ENCODE peak calls at places on chromosomes 12 and 14, in five cellular contexts. One of them, this sample, is unnamed.

GRCh38 chr12:15532364-15532977 is 210.2 kb downstream of the PTPRO start:
- DNase-seq in tibial nerve: no peak
- DNase-seq in HepG2: peak
- DNase-seq in ovary: no peak
- DNase-seq in stomach: no peak
- DNase-seq in this sample: no peak

GRCh38 chr12:127594351-127594970 is 672.5 kb upstream of the TMEM132C start:
- DNase-seq in ovary: no peak
- DNase-seq in stomach: no peak
- DNase-seq in tibial nerve: no peak
- DNase-seq in HepG2: no peak
- DNase-seq in this sample: no peak

GRCh38 chr12:75890141-75890540 is 141.4 kb downstream of the PHLDA1 start:
- DNase-seq in ovary: no peak
- DNase-seq in HepG2: no peak
- DNase-seq in stomach: no peak
- DNase-seq in tibial nerve: no peak
- DNase-seq in this sample: no peak

GRCh38 chr12:61654698-61655097 is 605.5 kb upstream of the USP15 start:
- DNase-seq in ovary: no peak
- DNase-seq in HepG2: peak
- DNase-seq in stomach: no peak
- DNase-seq in tibial nerve: no peak
- DNase-seq in this sample: no peak

GRCh38 chr14:99946652-99947489 is 118.4 kb upstream of the EVL start:
- DNase-seq in tibial nerve: no peak
- DNase-seq in HepG2: no peak
- DNase-seq in stomach: peak
- DNase-seq in ovary: peak
- DNase-seq in this sample: no peak

GRCh38 chr12:76303989-76304460 is 44.2 kb downstream of the BBS10 start:
- DNase-seq in tibial nerve: no peak
- DNase-seq in HepG2: no peak
- DNase-seq in ovary: no peak
- DNase-seq in stomach: no peak
- DNase-seq in this sample: no peak

GRCh38 chr14:104747876-104748275 is 5.1 kb upstream of the SIVA1 start:
- DNase-seq in tibial nerve: no peak
- DNase-seq in HepG2: no peak
- DNase-seq in ovary: no peak
- DNase-seq in stomach: no peak
- DNase-seq in this sample: no peak

GRCh38 chr12:110745632-110746284 is 3.1 kb upstream of the PPP1CC start:
- DNase-seq in ovary: no peak
- DNase-seq in tibial nerve: no peak
- DNase-seq in HepG2: no peak
- DNase-seq in stomach: no peak
- DNase-seq in this sample: no peak

GRCh38 chr12:111546758-111547383 is 52.2 kb downstream of the ATXN2 start:
- DNase-seq in tibial nerve: no peak
- DNase-seq in stomach: no peak
- DNase-seq in ovary: no peak
- DNase-seq in HepG2: no peak
- DNase-seq in this sample: no peak

GRCh38 chr12:94603434-94604068 is 46.8 kb downstream of the TMCC3 start:
- DNase-seq in stomach: peak
- DNase-seq in tibial nerve: no peak
- DNase-seq in HepG2: peak
- DNase-seq in ovary: no peak
- DNase-seq in this sample: no peak

GRCh38 chr14:54637829-54638446 is 71.0 kb downstream of the SAMD4A start:
- DNase-seq in HepG2: no peak
- DNase-seq in tibial nerve: no peak
- DNase-seq in stomach: no peak
- DNase-seq in ovary: no peak
- DNase-seq in this sample: no peak

GRCh38 chr12:75820848-75821578 is 210.6 kb downstream of the PHLDA1 start:
- DNase-seq in tibial nerve: no peak
- DNase-seq in ovary: peak
- DNase-seq in HepG2: no peak
- DNase-seq in stomach: no peak
- DNase-seq in this sample: no peak

GRCh38 chr12:99985631-99986030 is 895 bp upstream of the ANKS1B start:
- DNase-seq in tibial nerve: no peak
- DNase-seq in HepG2: no peak
- DNase-seq in stomach: no peak
- DNase-seq in ovary: no peak
- DNase-seq in this sample: no peak

GRCh38 chr14:67263499-67264149 is 22.4 kb downstream of the PALS1 start:
- DNase-seq in stomach: no peak
- DNase-seq in HepG2: no peak
- DNase-seq in ovary: no peak
- DNase-seq in tibial nerve: no peak
- DNase-seq in this sample: no peak

GRCh38 chr12:111642681-111643427 is 42.9 kb downstream of the BRAP start:
- DNase-seq in HepG2: no peak
- DNase-seq in ovary: no peak
- DNase-seq in stomach: no peak
- DNase-seq in tibial nerve: no peak
- DNase-seq in this sample: no peak

GRCh38 chr12:89663577-89664357 is 44.9 kb downstream of the ATP2B1 start:
- DNase-seq in ovary: no peak
- DNase-seq in tibial nerve: no peak
- DNase-seq in stomach: no peak
- DNase-seq in HepG2: no peak
- DNase-seq in this sample: no peak

GRCh38 chr14:20578784-20579502 is 8.9 kb downstream of the RNASE11 start:
- DNase-seq in stomach: no peak
- DNase-seq in tibial nerve: no peak
- DNase-seq in HepG2: no peak
- DNase-seq in ovary: no peak
- DNase-seq in this sample: no peak

GRCh38 chr12:27974735-27975221 is 2.2 kb upstream of the PTHLH start:
- DNase-seq in HepG2: no peak
- DNase-seq in stomach: no peak
- DNase-seq in tibial nerve: no peak
- DNase-seq in ovary: no peak
- DNase-seq in this sample: no peak

GRCh38 chr14:91311284-91311662 is 66.8 kb upstream of the GPR68 start:
- DNase-seq in ovary: no peak
- DNase-seq in stomach: no peak
- DNase-seq in HepG2: no peak
- DNase-seq in tibial nerve: no peak
- DNase-seq in this sample: no peak

GRCh38 chr12:89151536-89151935 is 200.8 kb downstream of the DUSP6 start:
- DNase-seq in tibial nerve: no peak
- DNase-seq in ovary: no peak
- DNase-seq in stomach: no peak
- DNase-seq in HepG2: no peak
- DNase-seq in this sample: no peak

GRCh38 chr12:105196090-105196489 is 39.9 kb downstream of the APPL2 start:
- DNase-seq in tibial nerve: no peak
- DNase-seq in HepG2: no peak
- DNase-seq in stomach: no peak
- DNase-seq in ovary: no peak
- DNase-seq in this sample: no peak

GRCh38 chr12:3084742-3085141 is 7.6 kb downstream of the TSPAN9 start:
- DNase-seq in stomach: no peak
- DNase-seq in HepG2: no peak
- DNase-seq in tibial nerve: no peak
- DNase-seq in ovary: no peak
- DNase-seq in this sample: no peak

GRCh38 chr14:57848353-57848752 is 17.5 kb downstream of the SLC35F4 start:
- DNase-seq in tibial nerve: no peak
- DNase-seq in ovary: no peak
- DNase-seq in HepG2: no peak
- DNase-seq in stomach: no peak
- DNase-seq in this sample: no peak

GRCh38 chr12:121580959-121581680 is at the start of gene KDM2B:
- DNase-seq in stomach: peak
- DNase-seq in tibial nerve: no peak
- DNase-seq in HepG2: peak
- DNase-seq in ovary: no peak
- DNase-seq in this sample: no peak

GRCh38 chr14:99246536-99247083 is 25.4 kb downstream of the BCL11B start:
- DNase-seq in HepG2: no peak
- DNase-seq in stomach: no peak
- DNase-seq in ovary: no peak
- DNase-seq in tibial nerve: no peak
- DNase-seq in this sample: no peak

GRCh38 chr12:123750159-123750656 is 11.9 kb upstream of the DNAH10 start:
- DNase-seq in stomach: no peak
- DNase-seq in tibial nerve: no peak
- DNase-seq in ovary: no peak
- DNase-seq in HepG2: no peak
- DNase-seq in this sample: no peak

GRCh38 chr12:2335109-2335508 is 282.3 kb downstream of the CACNA1C start:
- DNase-seq in tibial nerve: no peak
- DNase-seq in stomach: no peak
- DNase-seq in ovary: no peak
- DNase-seq in HepG2: no peak
- DNase-seq in this sample: no peak

DNA sequence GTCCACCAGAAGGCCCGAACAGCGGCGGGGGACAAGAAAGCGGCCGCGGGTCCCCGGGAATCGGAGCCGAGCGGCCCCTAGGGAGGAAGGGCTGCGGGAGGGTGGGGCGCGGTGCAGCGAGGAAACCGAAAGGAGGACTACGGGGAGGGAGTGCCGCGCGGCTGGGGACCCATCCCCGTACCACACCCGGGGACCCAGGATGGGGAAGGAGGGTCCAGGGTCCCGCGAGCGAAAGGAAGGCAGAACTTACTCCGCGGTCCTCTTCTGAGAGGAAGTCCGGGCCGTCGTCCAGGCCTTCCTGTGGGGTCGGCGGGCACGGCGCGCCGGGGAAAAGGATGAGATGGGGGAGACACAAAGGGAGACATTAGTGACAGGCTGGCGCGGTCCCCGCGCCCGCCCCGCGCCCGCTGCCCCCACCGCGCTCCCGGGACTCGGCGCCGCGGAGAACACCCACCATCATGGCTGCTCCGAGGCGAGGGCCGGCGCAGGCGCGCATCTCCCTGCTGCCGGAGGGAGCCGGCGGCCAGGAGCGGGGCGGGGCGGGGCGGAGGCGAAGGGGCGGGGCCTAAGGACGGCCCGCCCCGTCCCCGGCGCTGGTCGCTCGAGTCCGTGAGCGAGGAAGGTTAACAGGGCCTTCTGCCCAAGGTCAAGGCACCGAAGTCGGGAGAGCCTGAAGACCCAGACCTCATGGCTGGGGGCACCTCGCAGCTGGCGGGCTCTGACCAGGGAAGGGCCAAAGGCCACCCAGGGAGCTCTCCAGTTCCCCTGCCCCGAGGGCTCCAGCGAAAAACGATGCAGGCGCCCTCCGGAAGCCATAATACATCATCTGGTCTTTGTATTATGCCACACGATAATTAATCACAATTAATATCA is at the start of gene SNX6:
- DNase-seq in stomach: peak
- DNase-seq in ovary: peak
- DNase-seq in tibial nerve: peak
- DNase-seq in HepG2: peak
- DNase-seq in this sample: peak
- TF ChIP-seq POLR2A in stomach: no peak
- TF ChIP-seq POLR2A in ovary: peak
- TF ChIP-seq POLR2A in tibial nerve: peak
- TF ChIP-seq POLR2A in HepG2: peak
- TF ChIP-seq POLR2A in this sample: peak

DNA sequence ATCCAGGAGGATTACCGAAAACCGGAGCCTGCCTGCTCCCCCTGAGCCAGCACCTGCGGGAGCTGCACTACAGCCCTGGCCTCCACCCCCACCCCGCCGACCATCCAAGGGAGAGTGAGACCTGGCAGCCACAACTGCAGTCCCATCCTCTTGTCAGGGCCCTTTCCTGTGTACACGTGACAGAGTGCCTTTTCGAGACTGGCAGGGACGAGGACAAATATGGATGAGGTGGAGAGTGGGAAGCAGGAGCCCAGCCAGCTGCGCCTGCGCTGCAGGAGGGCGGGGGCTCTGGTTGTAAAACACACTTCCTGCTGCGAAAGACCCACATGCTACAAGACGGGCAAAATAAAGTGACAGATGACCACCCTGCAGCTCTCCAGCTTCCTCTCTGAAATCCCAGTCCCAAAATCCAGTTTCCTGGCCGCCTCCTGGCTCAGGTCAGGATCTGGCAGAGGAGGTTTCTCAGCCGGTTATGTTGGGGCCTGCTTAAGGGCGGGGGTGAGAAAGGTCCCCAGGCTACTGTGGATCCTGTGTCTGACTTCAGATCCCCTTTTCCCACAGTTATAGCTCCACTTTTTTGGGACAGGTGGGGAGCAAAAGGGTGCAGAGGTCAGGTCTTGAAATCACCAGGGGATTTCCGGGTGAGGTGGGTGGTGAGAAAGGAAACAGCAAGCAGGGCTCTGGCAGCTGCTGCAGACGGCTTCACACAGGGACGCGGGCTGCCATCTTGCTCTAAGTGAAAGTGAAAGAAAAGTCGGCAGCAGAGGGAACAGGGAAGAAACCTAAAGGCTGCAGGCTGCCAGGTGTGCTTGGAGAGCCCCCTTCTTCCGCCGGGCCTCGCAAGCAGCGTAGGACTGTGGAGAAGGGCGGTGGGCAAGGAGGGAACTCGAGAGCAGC is at the start of gene TAPBPL:
- DNase-seq in ovary: peak
- DNase-seq in HepG2: peak
- DNase-seq in tibial nerve: peak
- DNase-seq in stomach: peak
- DNase-seq in this sample: peak
- TF ChIP-seq EP300 in ovary: no peak
- TF ChIP-seq EP300 in HepG2: no peak
- TF ChIP-seq EP300 in tibial nerve: peak
- TF ChIP-seq EP300 in stomach: no peak
- TF ChIP-seq EP300 in this sample: no peak

DNA sequence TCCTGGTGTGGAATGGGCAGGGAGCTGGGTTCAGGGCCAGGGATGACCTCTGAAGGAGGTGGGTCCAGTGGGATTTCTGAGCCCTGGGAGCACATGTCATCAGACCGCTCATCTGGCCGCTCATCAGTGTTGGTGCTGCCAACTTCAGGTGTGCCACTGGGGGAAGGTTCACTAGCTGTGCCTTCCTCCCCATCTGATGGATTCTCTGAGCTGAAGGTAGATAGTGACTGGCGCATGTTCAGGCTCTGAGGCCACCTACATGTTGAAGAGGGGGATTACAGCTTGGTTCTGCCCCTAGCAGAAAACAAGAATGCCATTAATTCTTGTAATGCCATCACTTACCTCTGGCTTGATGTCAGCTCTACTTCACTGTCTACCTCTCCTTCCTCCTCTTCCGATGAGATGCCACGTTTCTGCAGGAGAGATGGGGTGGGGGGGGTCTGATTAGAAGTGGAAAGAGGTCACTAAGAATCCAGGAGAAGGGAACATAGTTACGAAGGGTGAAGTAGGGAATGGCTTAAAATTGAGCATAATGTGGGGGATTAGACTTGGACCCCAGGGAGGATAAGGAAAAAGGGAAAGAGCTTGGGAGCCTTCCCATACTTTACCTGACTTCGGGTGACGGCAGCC is 17.2 kb downstream of the MAP3K12 start:
- DNase-seq in tibial nerve: no peak
- DNase-seq in ovary: no peak
- DNase-seq in HepG2: peak
- DNase-seq in stomach: no peak
- DNase-seq in this sample: no peak
- TF ChIP-seq POLR2A in tibial nerve: no peak
- TF ChIP-seq POLR2A in ovary: no peak
- TF ChIP-seq POLR2A in HepG2: no peak
- TF ChIP-seq POLR2A in stomach: no peak
- TF ChIP-seq POLR2A in this sample: no peak

GRCh38 chr14:74685054-74685453 is 27.8 kb downstream of the AREL1 start:
- DNase-seq in tibial nerve: no peak
- DNase-seq in stomach: no peak
- DNase-seq in HepG2: no peak
- DNase-seq in ovary: no peak
- DNase-seq in this sample: no peak
- TF ChIP-seq EP300 in tibial nerve: no peak
- TF ChIP-seq EP300 in stomach: no peak
- TF ChIP-seq EP300 in HepG2: no peak
- TF ChIP-seq EP300 in ovary: no peak
- TF ChIP-seq EP300 in this sample: no peak